ENCODE peak calls at places on chromosomes 7 and 10, in five cellular contexts. W is CD8-positive, alpha-beta T cell; Y is heart right ventricle; S is Peyer's patch; J is IMR-90. H is an unnamed sample. For H3K27me3, the result is how much of the 10 kb centered on the place peaks cover.

GRCh38 chr7:112357136-112357535 is 93.1 kb upstream of the IFRD1 start:
- DNase-seq in W (no peak), Y (no peak), S (no peak), J (no peak), H (no peak)

GRCh38 chr10:77226434-77226833 is 411.2 kb downstream of the KCNMA1 start:
- DNase-seq in W (no peak), Y (no peak), S (no peak), J (no peak), H (no peak)

GRCh38 chr7:24419070-24419469 is 135.1 kb downstream of the NPY start:
- DNase-seq in W (no peak), Y (no peak), S (no peak), J (no peak), H (peak)

GRCh38 chr10:102644646-102645387 is 538 bp downstream of the TRIM8 start:
- DNase-seq in W (peak), Y (peak), S (peak), J (peak), H (peak)

GRCh38 chr7:99766484-99767099 is 17.4 kb downstream of the CYP3A4 start:
- DNase-seq in W (no peak), Y (no peak), S (no peak), J (no peak), H (peak)

GRCh38 chr10:67861750-67862460 is 22.6 kb upstream of the SIRT1 start:
- DNase-seq in W (no peak), Y (no peak), S (no peak), J (no peak), H (no peak)

GRCh38 chr7:127667751-127668530 is 15.9 kb downstream of the SND1 start:
- DNase-seq in W (no peak), Y (no peak), S (no peak), J (peak), H (no peak)

GRCh38 chr7:11130012-11130411 is 156.3 kb downstream of the PHF14 start:
- DNase-seq in W (no peak), Y (no peak), S (no peak), J (peak), H (no peak)

GRCh38 chr10:110845756-110846620 is 25.7 kb upstream of the PDCD4 start:
- DNase-seq in W (no peak), Y (no peak), S (peak), J (no peak), H (peak)

GRCh38 chr10:68301790-68302502 is 29.9 kb upstream of the HNRNPH3 start:
- DNase-seq in W (no peak), Y (no peak), S (no peak), J (peak), H (peak)

GRCh38 chr7:142602183-142602582 is 147.1 kb upstream of the PRSS1 start:
- DNase-seq in W (no peak), Y (no peak), S (no peak), J (no peak), H (no peak)

GRCh38 chr10:120824864-120825263 is 26.3 kb upstream of the WDR11 start:
- DNase-seq in W (no peak), Y (no peak), S (peak), J (no peak), H (peak)

GRCh38 chr7:102155821-102156441 is 130.7 kb upstream of the SH2B2 start:
- DNase-seq in W (no peak), Y (no peak), S (no peak), J (no peak), H (no peak)

GRCh38 chr7:117212969-117213877 is 109.6 kb downstream of the WNT2 start:
- DNase-seq in W (peak), Y (peak), S (peak), J (peak), H (peak)

GRCh38 chr7:141039366-141039765 is 24.6 kb upstream of the MRPS33 start:
- DNase-seq in W (no peak), Y (no peak), S (no peak), J (peak), H (no peak)

GRCh38 chr10:94220717-94221116 is 142.0 kb downstream of the NOC3L start:
- DNase-seq in W (no peak), Y (no peak), S (no peak), J (no peak), H (no peak)

GRCh38 chr10:34780818-34781380 is 34.2 kb downstream of the PARD3 start:
- DNase-seq in W (no peak), Y (peak), S (no peak), J (peak), H (no peak)

GRCh38 chr10:77313066-77313750 is 324.4 kb downstream of the KCNMA1 start:
- DNase-seq in W (no peak), Y (no peak), S (no peak), J (peak), H (no peak)

GRCh38 chr10:71961831-71962230 is 2.4 kb upstream of the CHST3 start:
- DNase-seq in W (no peak), Y (no peak), S (no peak), J (no peak), H (no peak)
- H3K27me3 ChIP-seq in W (under half), Y (under half), S (under half), J (under half), H (under half)

GRCh38 chr10:50248598-50248997 is 2.7 kb downstream of the ASAH2 start:
- DNase-seq in W (no peak), Y (no peak), S (no peak), J (no peak), H (no peak)

GRCh38 chr10:50244201-50244600 is 7.1 kb downstream of the ASAH2 start:
- DNase-seq in W (no peak), Y (no peak), S (no peak), J (no peak), H (no peak)

GRCh38 chr10:50251309-50251850 is at the start of gene ASAH2:
- DNase-seq in W (no peak), Y (no peak), S (no peak), J (no peak), H (no peak)

GRCh38 chr10:50250058-50250854 is 1.1 kb downstream of the ASAH2 start:
- DNase-seq in W (no peak), Y (no peak), S (no peak), J (no peak), H (no peak)

DNA sequence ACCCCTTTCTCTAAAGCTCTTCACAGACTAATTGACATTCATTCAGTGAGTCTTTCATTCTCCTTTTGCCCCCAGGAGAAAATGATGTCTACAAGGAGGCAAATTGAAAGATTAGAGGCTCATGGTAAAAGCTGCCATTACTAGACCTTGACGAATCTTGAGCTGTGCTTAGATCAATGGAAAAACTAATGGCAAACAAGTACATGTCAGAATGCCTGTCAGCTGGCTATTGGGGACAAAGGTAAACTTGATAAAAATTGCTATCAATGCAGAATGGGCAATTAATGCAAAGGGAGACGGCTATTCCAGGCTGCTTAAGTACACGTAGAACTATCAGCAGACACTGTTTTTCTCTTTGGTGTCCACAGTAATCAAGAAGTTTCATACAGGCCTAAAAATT is 3.3 kb downstream of the ASAH2 start:
- DNase-seq in W (no peak), Y (no peak), S (no peak), J (no peak), H (no peak)
- H3K27me3 ChIP-seq in W (under half), Y (under half), S (under half), J (under half), H (under half)

DNA sequence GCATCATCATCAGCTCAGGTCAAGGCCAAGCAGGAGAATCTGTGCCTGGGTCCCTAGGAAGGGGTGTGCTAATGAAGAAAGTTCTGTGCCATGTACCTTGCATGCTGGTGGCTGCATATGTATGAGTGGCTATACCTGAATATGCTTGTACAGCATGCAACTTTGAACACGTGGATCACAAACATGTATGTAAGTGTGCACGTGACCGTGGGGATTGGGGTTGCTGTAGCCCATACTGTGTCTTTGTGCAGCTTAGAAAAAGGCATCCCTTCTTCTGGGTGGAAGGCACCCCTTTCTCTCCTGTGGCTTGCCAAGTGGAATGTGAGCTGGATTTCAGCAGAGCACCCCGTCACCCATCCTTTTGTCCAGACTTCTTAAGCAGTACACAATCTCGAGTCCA is 13.8 kb downstream of the EMX2 start:
- DNase-seq in W (no peak), Y (no peak), S (no peak), J (no peak), H (no peak)
- H3K27me3 ChIP-seq in W (under half), Y (half or more), S (under half), J (under half), H (under half)

DNA sequence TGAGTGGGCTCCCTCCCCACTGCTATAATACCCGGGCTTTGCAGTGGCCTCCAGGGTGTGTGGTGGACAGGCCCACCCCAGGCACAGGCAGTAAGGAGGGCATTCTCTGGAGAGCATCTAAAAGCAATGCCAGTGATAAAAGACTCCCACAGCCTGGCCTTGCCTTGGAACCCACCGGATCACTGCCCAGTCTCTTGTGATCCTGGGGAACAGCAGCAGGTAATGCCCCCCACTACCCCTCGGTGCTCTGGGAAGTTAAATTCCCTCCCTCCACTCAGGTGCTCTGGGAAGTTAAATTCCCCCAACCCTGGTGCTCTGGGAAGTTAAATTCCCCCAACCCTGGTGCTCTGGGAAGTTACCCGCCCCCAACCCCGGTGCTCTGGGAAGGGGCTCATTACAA is 565.2 kb downstream of the TCERG1L start:
- DNase-seq in W (no peak), Y (no peak), S (peak), J (no peak), H (no peak)
- H3K27me3 ChIP-seq in W (under half), Y (under half), S (under half), J (under half), H (under half)

GRCh38 chr7:35255417-35255798 is 1.5 kb upstream of the TBX20 start:
- DNase-seq in W (no peak), Y (no peak), S (no peak), J (no peak), H (no peak)
- H3K27me3 ChIP-seq in W (half or more), Y (half or more), S (half or more), J (half or more), H (under half)

GRCh38 chr7:157548691-157549265 is 212.0 kb downstream of the DNAJB6 start:
- DNase-seq in W (no peak), Y (no peak), S (peak), J (no peak), H (no peak)

GRCh38 chr7:157552295-157552993 is 215.6 kb downstream of the DNAJB6 start:
- DNase-seq in W (no peak), Y (no peak), S (peak), J (no peak), H (no peak)

GRCh38 chr7:157551325-157552070 is 214.7 kb downstream of the DNAJB6 start:
- DNase-seq in W (no peak), Y (no peak), S (peak), J (no peak), H (no peak)

GRCh38 chr7:157549612-157550299 is 213.0 kb downstream of the DNAJB6 start:
- DNase-seq in W (no peak), Y (no peak), S (peak), J (no peak), H (no peak)

DNA sequence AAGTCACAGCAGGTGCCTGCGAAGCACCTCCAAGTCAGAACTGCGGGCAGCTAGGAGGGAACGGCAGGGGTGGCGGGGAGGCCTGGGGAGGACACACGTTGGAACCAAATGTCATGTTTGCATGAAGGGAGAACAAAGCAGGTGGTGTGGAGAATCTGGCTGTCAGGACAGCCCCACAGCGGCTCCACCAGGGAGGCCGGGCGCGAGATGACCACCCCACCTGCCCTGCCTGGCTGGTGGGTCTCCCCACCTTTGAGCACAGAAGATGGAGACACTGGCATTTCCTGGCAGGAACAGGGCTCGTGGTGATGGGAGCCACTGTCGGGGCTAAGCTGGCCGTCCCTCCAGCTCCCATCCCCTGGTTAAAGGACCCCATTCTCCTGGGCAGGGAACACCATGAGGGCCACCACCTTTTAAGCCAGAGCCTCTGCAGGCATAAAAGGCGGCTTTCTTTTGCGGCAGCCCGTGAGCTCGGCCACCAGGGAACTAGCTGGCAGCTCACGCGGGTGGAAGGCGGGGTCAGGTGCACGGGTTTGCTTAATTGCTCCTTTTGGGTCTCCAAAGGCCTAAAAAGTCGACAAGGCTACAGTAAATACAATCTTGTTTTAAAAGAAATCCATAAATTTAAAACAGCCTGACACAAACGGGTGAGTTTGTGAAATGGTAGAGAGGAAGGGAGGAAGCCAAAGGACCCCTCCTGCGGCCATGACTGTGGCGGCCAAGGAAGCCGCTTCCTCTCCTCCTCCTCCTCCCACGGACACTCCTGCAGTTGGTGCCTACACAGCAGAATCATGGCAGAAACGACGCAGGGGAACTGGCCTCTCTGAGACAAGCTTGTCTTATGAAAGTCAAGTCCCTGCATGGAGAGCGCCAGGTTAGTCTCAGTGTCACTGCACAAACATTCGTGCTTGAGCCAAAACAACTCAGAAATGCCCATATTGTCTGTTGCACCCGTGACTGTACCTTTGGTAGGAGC is 213.8 kb downstream of the DNAJB6 start:
- DNase-seq in W (no peak), Y (no peak), S (peak), J (no peak), H (no peak)
- H3K27me3 ChIP-seq in W (under half), Y (under half), S (under half), J (under half), H (under half)

DNA sequence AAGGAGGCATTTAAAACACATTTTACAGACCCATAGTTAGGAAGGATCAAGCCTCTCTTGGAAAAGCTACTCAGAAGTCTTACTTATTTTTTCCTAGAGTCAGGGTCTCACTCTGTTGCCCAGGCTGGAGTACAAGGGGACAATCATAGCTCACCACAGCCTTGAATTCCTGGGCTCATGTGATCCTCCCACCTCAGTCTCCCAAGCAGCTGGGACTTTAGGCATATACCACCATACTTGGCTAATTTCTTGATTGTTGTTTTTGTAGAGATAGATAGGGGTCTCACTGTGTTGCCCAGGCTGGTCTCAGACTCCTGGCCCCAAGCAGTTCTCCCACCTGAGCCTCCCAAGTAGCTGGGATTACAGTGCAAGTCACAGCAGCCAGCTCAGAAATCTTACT is 354.7 kb upstream of the GALNT17 start:
- DNase-seq in W (no peak), Y (no peak), S (no peak), J (no peak), H (no peak)
- H3K27me3 ChIP-seq in W (under half), Y (under half), S (under half), J (under half), H (under half)

H was measured in PC-3.